ENCODE peak calls at places on chromosomes 2 and 18, in four cellular contexts. W, H, B and V are unnamed samples.
A peak's percentile ranks its signal among the peaks of the same experiment; 100 is the strongest.

GRCh38 chr2:52387937-52388590 is 1356.1 kb upstream of the NRXN1 start:
- DNase-seq in W (peak; percentile 70), H (no peak), B (no peak), V (no peak)

GRCh38 chr2:131410173-131410572 is 46.2 kb upstream of the RAB6D start:
- DNase-seq in W (no peak), H (no peak), B (no peak), V (no peak)

GRCh38 chr2:72901426-72901825 is 14.2 kb downstream of the SPR start:
- DNase-seq in W (peak; percentile 87), H (no peak), B (no peak), V (no peak)

GRCh38 chr18:36771246-36771645 is 57.6 kb downstream of the TPGS2 start:
- DNase-seq in W (peak; percentile 29), H (no peak), B (no peak), V (no peak)

GRCh38 chr18:79753391-79753851 is 44.3 kb upstream of the KCNG2 start:
- DNase-seq in W (no peak), H (no peak), B (no peak), V (no peak)

GRCh38 chr2:96852667-96853066 is 5.1 kb downstream of the ANKRD39 start:
- DNase-seq in W (no peak), H (no peak), B (no peak), V (no peak)

GRCh38 chr2:216490061-216490460 is 8.6 kb upstream of the RPL37A start:
- DNase-seq in W (no peak), H (peak; percentile 80), B (no peak), V (no peak)

GRCh38 chr18:50750546-50750945 is 69.3 kb downstream of the MRO start:
- DNase-seq in W (no peak), H (no peak), B (no peak), V (no peak)

GRCh38 chr2:237702439-237703397 is 75.3 kb downstream of the LRRFIP1 start:
- DNase-seq in W (peak; percentile 91), H (peak; percentile 75), B (no peak), V (peak; percentile 77)

GRCh38 chr2:164624296-164624695 is 3.0 kb upstream of the GRB14 start:
- DNase-seq in W (peak; percentile 64), H (no peak), B (no peak), V (no peak)

GRCh38 chr2:127646487-127647241 is 711 bp downstream of the GPR17 start:
- DNase-seq in W (no peak), H (no peak), B (no peak), V (no peak)

GRCh38 chr2:132620115-132620514 is 49.9 kb downstream of the LYPD1 start:
- DNase-seq in W (no peak), H (peak; percentile 34), B (no peak), V (no peak)

GRCh38 chr2:199160677-199161465 is 296.9 kb downstream of the SATB2 start:
- DNase-seq in W (no peak), H (peak; percentile 89), B (no peak), V (no peak)

GRCh38 chr2:113248997-113249770 is 29.5 kb downstream of the PAX8 start:
- DNase-seq in W (peak; percentile 80), H (peak; percentile 75), B (peak; percentile 43), V (peak; percentile 86)

GRCh38 chr2:239257511-239257937 is 143.3 kb downstream of the HDAC4 start:
- DNase-seq in W (no peak), H (peak; percentile 96), B (no peak), V (no peak)

GRCh38 chr2:33167655-33168245 is 221.0 kb downstream of the LTBP1 start:
- DNase-seq in W (no peak), H (peak; percentile 33), B (no peak), V (no peak)

GRCh38 chr2:223786943-223787342 is 50.4 kb downstream of the AP1S3 start:
- DNase-seq in W (no peak), H (no peak), B (no peak), V (no peak)

GRCh38 chr18:67980241-67980640 is 463.7 kb upstream of the DSEL start:
- DNase-seq in W (no peak), H (no peak), B (no peak), V (no peak)

GRCh38 chr2:98412751-98413445 is 31.8 kb upstream of the INPP4A start:
- DNase-seq in W (peak; percentile 84), H (peak; percentile 55), B (no peak), V (no peak)

GRCh38 chr2:227485429-227485828 is 13.5 kb downstream of the AGFG1 start:
- DNase-seq in W (no peak), H (no peak), B (no peak), V (no peak)

GRCh38 chr2:73053316-73054114 is 18.0 kb downstream of the SFXN5 start:
- DNase-seq in W (no peak), H (peak; percentile 71), B (no peak), V (no peak)

GRCh38 chr2:182144780-182145170 is 159.1 kb downstream of the PPP1R1C start:
- DNase-seq in W (peak; percentile 66), H (no peak), B (no peak), V (no peak)

GRCh38 chr18:51107594-51108305 is 77.7 kb downstream of the SMAD4 start:
- DNase-seq in W (no peak), H (peak; percentile 10), B (no peak), V (no peak)

GRCh38 chr2:72951303-72952095 is 34.2 kb downstream of the EMX1 start:
- DNase-seq in W (peak; percentile 74), H (no peak), B (peak; percentile 77), V (peak; percentile 95)

GRCh38 chr2:66364495-66364992 is 70.4 kb upstream of the MEIS1 start:
- DNase-seq in W (no peak), H (peak; percentile 53), B (no peak), V (no peak)

GRCh38 chr2:105294844-105295481 is 34.6 kb downstream of the TGFBRAP1 start:
- DNase-seq in W (peak; percentile 91), H (peak; percentile 68), B (peak; percentile 44), V (peak; percentile 82)

GRCh38 chr18:63848159-63848558 is 39.3 kb upstream of the SERPINB2 start:
- DNase-seq in W (peak; percentile 71), H (peak; percentile 75), B (no peak), V (no peak)

DNA sequence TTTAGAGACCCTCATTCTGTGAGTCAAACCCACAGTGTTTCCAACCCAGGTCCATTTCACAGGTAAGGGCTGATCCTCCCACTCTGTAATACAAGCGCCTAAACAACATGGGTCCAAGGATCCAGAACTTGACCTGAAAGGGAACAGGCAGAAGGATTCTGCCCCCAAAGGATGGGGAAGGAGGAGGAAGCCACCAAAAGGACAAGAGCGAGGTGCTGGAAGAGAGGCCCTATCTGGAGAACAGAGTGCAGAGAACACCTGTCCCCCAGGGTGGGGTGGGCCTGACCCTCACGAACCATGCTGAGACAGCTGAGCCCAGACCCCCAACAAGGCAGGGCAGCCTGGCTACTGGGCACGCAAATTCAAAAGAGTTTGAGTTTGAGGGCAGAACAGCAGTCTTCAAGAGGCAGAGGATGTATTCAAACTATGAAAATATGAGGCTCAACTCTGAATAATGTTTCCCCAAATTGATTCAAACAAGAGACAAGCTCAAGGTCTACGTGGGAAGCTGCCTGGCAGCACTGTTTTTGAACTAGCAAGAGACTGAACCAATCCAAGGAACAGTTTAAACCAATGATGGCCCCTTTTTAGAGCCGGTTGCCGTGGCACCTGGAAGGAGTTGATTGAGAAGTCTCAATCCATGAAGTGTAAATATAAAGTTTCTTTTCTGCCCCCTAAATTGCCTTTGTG is 212.7 kb downstream of the ALPK2 start:
- DNase-seq in W (no peak), H (no peak), B (no peak), V (no peak)
- H3K27ac ChIP-seq in W (no peak overlapping the region), H (no peak overlapping the region), B (no peak overlapping the region), V (no peak overlapping the region)

DNA sequence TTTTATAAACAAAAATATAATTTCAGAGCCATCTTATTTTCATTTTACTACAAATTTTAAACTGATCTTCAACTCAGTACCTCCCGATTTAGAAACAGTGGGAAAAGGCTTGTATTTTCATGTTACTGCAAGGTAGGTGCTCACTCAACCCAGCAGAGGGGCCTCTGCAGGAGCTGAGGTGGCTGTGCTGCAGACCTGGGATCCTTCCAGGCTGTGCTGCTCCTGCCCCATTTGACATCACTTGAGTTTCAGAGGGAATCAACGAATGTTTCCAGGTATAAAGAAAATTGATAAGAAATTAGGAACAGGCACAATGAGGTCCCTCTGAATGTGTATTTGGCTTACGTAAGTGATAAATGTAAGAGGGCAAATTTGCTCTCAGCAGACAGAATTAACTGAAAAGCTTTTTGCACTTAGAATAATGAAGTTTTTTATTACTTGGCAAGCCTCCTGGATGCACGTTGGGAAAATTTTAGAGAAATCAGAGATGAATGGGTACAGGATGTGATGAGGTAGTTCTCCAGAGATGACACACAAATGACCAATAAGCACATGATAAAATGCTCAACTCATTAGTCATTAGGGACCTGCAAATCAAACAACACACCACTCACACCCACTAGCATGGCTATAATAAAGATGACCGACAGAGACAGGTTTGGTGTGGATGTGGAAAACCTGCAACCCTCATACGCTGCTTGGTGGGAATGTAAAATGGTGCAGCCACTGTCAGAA is 114.0 kb downstream of the NOL10 start:
- DNase-seq in W (no peak), H (peak; percentile 95), B (no peak), V (no peak)
- H3K56ac ChIP-seq in W (no peak overlapping the region), H (no peak overlapping the region), B (no peak overlapping the region), V (no peak overlapping the region)

GRCh38 chr18:77365667-77366066 is 116.0 kb downstream of the GALR1 start:
- DNase-seq in W (no peak), H (no peak), B (no peak), V (no peak)
- H3K27ac ChIP-seq in W (no peak overlapping the region), H (no peak overlapping the region), B (no peak overlapping the region), V (no peak overlapping the region)

GRCh38 chr18:24460388-24460787 is at the start of gene HRH4:
- DNase-seq in W (no peak), H (no peak), B (no peak), V (no peak)

GRCh38 chr18:24459772-24460171 is 665 bp upstream of the HRH4 start:
- DNase-seq in W (no peak), H (no peak), B (no peak), V (no peak)

GRCh38 chr18:24461996-24462395 is 1.6 kb downstream of the HRH4 start:
- DNase-seq in W (no peak), H (no peak), B (no peak), V (no peak)

GRCh38 chr18:24456549-24456948 is 3.9 kb upstream of the HRH4 start:
- DNase-seq in W (no peak), H (no peak), B (no peak), V (no peak)
- H3K56ac ChIP-seq in W (no peak overlapping the region), H (no peak overlapping the region), B (no peak overlapping the region), V (no peak overlapping the region)

GRCh38 chr2:46315103-46315890 is 18.1 kb downstream of the EPAS1 start:
- DNase-seq in W (no peak), H (peak; percentile 95), B (no peak), V (no peak)
- H3K27ac ChIP-seq in W (no peak overlapping the region), H (peak overlapping the region; percentile 61), B (no peak overlapping the region), V (no peak overlapping the region)

GRCh38 chr18:35732652-35733051 is 151.1 kb downstream of the GALNT1 start:
- DNase-seq in W (no peak), H (peak; percentile 53), B (no peak), V (no peak)
- H3K56ac ChIP-seq in W (no peak overlapping the region), H (no peak overlapping the region), B (no peak overlapping the region), V (no peak overlapping the region)